ENCODE peak calls at places on chromosomes 3 and 15, in five cellular contexts. J, V, B, R and I are unnamed samples.
A peak's percentile ranks its signal among the peaks of the same experiment; 100 is the strongest.

GRCh38 chr15:43218908-43219706 is 1.7 kb downstream of the EPB42 start:
- DNase-seq in J (peak; percentile 20), V (peak; percentile 13), B (no peak), R (peak; percentile 88), I (no peak)

GRCh38 chr3:9168230-9168629 is 81.2 kb downstream of the SRGAP3 start:
- DNase-seq in J (no peak), V (no peak), B (no peak), R (peak; percentile 48), I (no peak)

GRCh38 chr3:171842864-171843511 is at the start of gene TMEM212:
- DNase-seq in J (peak; percentile 46), V (no peak), B (no peak), R (peak; percentile 53), I (peak; percentile 81)

GRCh38 chr3:177447938-177448337 is 250.7 kb upstream of the TBL1XR1 start:
- DNase-seq in J (no peak), V (peak; percentile 54), B (peak; percentile 21), R (no peak), I (no peak)

GRCh38 chr3:38153986-38154608 is 11.2 kb upstream of the OXSR1 start:
- DNase-seq in J (no peak), V (peak; percentile 90), B (no peak), R (no peak), I (no peak)

GRCh38 chr3:128556949-128557348 is 63.9 kb upstream of the GATA2 start:
- DNase-seq in J (no peak), V (no peak), B (no peak), R (no peak), I (no peak)

GRCh38 chr15:40941528-40942336 is 11.5 kb upstream of the CHAC1 start:
- DNase-seq in J (peak; percentile 58), V (peak; percentile 84), B (no peak), R (peak; percentile 84), I (peak; percentile 36)

GRCh38 chr3:78666458-78666800 is 1101.4 kb downstream of the ROBO1 start:
- DNase-seq in J (peak; percentile 33), V (peak; percentile 89), B (no peak), R (no peak), I (peak; percentile 74)

GRCh38 chr3:120275553-120276092 is 9.4 kb downstream of the GPR156 start:
- DNase-seq in J (no peak), V (no peak), B (no peak), R (no peak), I (no peak)

GRCh38 chr3:48938689-48939088 is 20.0 kb downstream of the ARIH2 start:
- DNase-seq in J (no peak), V (no peak), B (no peak), R (no peak), I (no peak)

GRCh38 chr3:48935530-48935929 is 16.9 kb downstream of the ARIH2 start:
- DNase-seq in J (no peak), V (no peak), B (no peak), R (no peak), I (no peak)

GRCh38 chr3:48934333-48934991 is 15.8 kb downstream of the ARIH2 start:
- DNase-seq in J (no peak), V (no peak), B (no peak), R (no peak), I (no peak)

GRCh38 chr3:48938156-48938555 is 19.5 kb downstream of the ARIH2 start:
- DNase-seq in J (no peak), V (peak; percentile 67), B (no peak), R (no peak), I (no peak)
- H3K4me2 ChIP-seq in J (peak overlapping the region; percentile 14), V (peak overlapping the region; percentile 1), B (no peak overlapping the region), R (no peak overlapping the region), I (no peak overlapping the region)

GRCh38 chr3:158725348-158725966 is 6.8 kb downstream of the RARRES1 start:
- DNase-seq in J (peak; percentile 83), V (peak; percentile 94), B (no peak), R (no peak), I (peak; percentile 100)
- H3K4me2 ChIP-seq in J (peak overlapping the region; percentile 59), V (peak overlapping the region; percentile 59), B (peak overlapping the region; percentile 21), R (no peak overlapping the region), I (peak overlapping the region; percentile 66)

GRCh38 chr3:140863481-140864084 is 78.1 kb upstream of the SLC25A36 start:
- DNase-seq in J (peak; percentile 42), V (peak; percentile 68), B (peak; percentile 45), R (peak; percentile 72), I (peak; percentile 16)
- H3K4me2 ChIP-seq in J (peak overlapping the region; percentile 33), V (no peak overlapping the region), B (peak overlapping the region; percentile 11), R (no peak overlapping the region), I (peak overlapping the region; percentile 30)

GRCh38 chr3:132354916-132355702 is 37.9 kb downstream of the ACP3 start:
- DNase-seq in J (no peak), V (no peak), B (no peak), R (no peak), I (no peak)
- H3K4me2 ChIP-seq in J (no peak overlapping the region), V (no peak overlapping the region), B (no peak overlapping the region), R (no peak overlapping the region), I (no peak overlapping the region)

GRCh38 chr3:101561630-101562328 is at the start of gene TRMT10C:
- DNase-seq in J (peak; percentile 93), V (peak; percentile 97), B (peak; percentile 86), R (peak; percentile 98), I (peak; percentile 88)
- H3K4me2 ChIP-seq in J (peak within 1 kb of the TSS; percentile 93), V (peak within 1 kb of the TSS; percentile 98), B (peak within 1 kb of the TSS; percentile 87), R (peak within 1 kb of the TSS; percentile 23), I (peak within 1 kb of the TSS; percentile 86)

DNA sequence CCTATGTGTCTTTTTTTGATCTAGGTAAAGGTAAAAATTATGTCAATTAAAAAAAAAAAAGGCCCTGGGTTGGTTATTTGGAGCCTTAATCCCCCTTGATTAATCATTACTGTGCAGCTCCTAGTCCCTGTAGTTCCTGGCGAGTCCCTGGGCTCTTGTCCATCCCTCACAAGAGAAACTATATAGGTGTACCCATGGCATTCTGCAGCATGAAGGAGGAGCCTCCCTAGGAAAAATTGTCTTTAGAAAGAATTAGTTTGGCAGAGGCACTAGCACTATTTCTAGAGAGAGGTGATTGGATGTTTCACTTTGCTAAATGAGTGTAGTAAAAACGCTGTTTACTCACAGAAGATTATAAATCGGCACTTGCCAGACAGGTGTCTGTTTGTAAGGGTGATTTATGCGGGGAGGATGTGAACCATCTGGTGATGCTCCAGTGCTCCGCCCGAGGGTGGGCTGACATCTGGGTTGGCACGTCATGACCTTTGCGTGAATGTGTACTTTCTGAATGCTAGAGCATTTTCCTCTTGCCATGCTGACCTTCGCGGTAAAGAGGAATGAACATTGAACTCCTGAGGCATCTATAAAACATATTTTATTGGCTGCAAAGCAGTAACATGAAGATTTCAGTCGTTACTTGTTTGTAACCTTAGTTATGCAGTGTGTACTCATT is 12.6 kb downstream of the PLCL2 start:
- DNase-seq in J (peak; percentile 17), V (peak; percentile 94), B (no peak), R (no peak), I (no peak)
- H3K4me2 ChIP-seq in J (peak overlapping the region; percentile 9), V (peak overlapping the region; percentile 79), B (no peak overlapping the region), R (no peak overlapping the region), I (no peak overlapping the region)

DNA sequence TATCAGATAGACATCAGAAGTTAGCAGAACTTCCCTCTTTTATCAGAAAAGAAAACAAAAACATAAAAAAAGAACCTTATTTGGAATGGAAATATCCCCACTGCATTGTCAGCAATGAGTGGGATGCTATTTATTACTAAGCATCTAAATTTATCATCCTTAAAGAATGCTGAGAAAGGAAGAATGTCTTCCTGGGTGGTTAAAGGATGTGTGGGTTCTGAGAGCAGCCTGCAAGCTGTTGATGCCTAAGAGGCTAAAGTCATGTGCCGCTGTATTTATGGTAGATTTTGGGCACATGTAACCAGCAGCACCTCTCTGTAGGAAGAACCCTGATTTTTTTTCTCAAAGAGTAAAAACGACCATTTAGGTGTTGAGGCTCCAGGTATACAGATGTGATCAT is 15.5 kb downstream of the LDHAL6B start:
- DNase-seq in J (no peak), V (peak; percentile 35), B (no peak), R (no peak), I (peak; percentile 88)
- H3K4me2 ChIP-seq in J (no peak overlapping the region), V (no peak overlapping the region), B (no peak overlapping the region), R (no peak overlapping the region), I (peak overlapping the region; percentile 53)